ENCODE peak calls at places on chromosomes 12 and 14, in five cellular contexts. T is mesenchymal stem cell, B is IMR-90, I is neuronal stem cell, X is H1. D is an unnamed sample.

GRCh38 chr12:24902521-24903304 is 46.2 kb downstream of the BCAT1 start:
- DNase-seq in I (no peak), T (peak; percentile 65), X (no peak), B (no peak), D (peak; percentile 72)

GRCh38 chr14:77436042-77436441 is 12.7 kb upstream of the NOXRED1 start:
- DNase-seq in T (no peak), B (no peak), I (no peak), X (no peak), D (no peak)

GRCh38 chr12:18850752-18851151 is 112.8 kb downstream of the CAPZA3 start:
- DNase-seq in I (no peak), B (no peak), T (no peak), X (no peak), D (no peak)

GRCh38 chr12:119938049-119938667 is 50.9 kb upstream of the BICDL1 start:
- DNase-seq in T (peak; percentile 57), I (peak; percentile 67), X (peak; percentile 5), B (peak; percentile 49), D (peak; percentile 70)

GRCh38 chr12:23659151-23659550 is 290.3 kb downstream of the SOX5 start:
- DNase-seq in T (no peak), I (no peak), X (no peak), B (no peak), D (no peak)

GRCh38 chr14:23301288-23301968 is 1.2 kb downstream of the PPP1R3E start:
- DNase-seq in T (peak; percentile 99), I (peak; percentile 98), B (peak; percentile 98), X (peak; percentile 95), D (peak; percentile 97)

GRCh38 chr12:11709513-11709912 is 60.0 kb downstream of the ETV6 start:
- DNase-seq in T (no peak), X (no peak), I (no peak), B (no peak), D (no peak)

GRCh38 chr14:28831126-28831525 is 64.5 kb downstream of the FOXG1 start:
- DNase-seq in X (no peak), T (no peak), B (no peak), I (no peak), D (no peak)

GRCh38 chr14:49598479-49599301 is at the start of gene LRR1:
- DNase-seq in I (peak; percentile 74), B (peak; percentile 82), T (peak; percentile 92), X (no peak), D (peak; percentile 81)

GRCh38 chr14:49589387-49589786 is 3.2 kb upstream of the RPS29 start:
- DNase-seq in X (no peak), B (no peak), T (no peak), I (no peak), D (no peak)

GRCh38 chr14:49593016-49593415 is 5.7 kb upstream of the LRR1 start:
- DNase-seq in X (no peak), T (peak; percentile 55), I (no peak), B (peak; percentile 89), D (no peak)

GRCh38 chr14:49598182-49598478 is 610 bp upstream of the LRR1 start:
- DNase-seq in I (no peak), T (no peak), X (no peak), B (no peak), D (no peak)

GRCh38 chr14:49594347-49595089 is 4.2 kb upstream of the LRR1 start:
- DNase-seq in X (no peak), I (no peak), B (peak; percentile 85), T (peak; percentile 85), D (no peak)
- H4K91ac ChIP-seq in X (no peak overlapping the region), I (no peak overlapping the region), B (peak overlapping the region; percentile 8), T (no peak overlapping the region), D (no peak overlapping the region)

GRCh38 chr14:73887116-73887490 is 444 bp downstream of the ZNF410 start:
- DNase-seq in B (peak; percentile 27), T (no peak), X (no peak), I (no peak), D (no peak)
- H4K91ac ChIP-seq in B (peak overlapping the region; percentile 55), T (peak overlapping the region; percentile 11), X (no peak overlapping the region), I (no peak overlapping the region), D (no peak overlapping the region)

DNA sequence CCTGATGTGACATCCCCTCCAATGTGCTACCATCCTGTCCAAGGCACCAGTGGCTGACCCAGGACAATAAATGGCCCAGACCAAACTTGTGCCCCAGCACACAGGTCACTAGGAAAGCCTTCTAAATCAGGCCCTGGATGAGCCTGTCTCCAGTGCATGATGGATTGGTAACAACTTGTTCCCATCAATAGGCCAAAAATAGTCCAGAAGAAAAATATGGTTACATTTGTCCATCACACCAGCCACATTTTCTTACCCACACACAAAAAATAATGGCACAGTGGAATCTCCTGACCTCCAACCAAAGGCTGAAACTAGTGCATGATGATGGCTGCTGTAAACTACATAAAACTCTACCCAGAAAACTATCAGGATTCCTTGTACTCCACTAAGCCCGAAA is 228.4 kb downstream of the SPTSSA start:
- DNase-seq in I (no peak), T (no peak), B (no peak), X (no peak), D (no peak)
- H4K91ac ChIP-seq in I (no peak overlapping the region), T (no peak overlapping the region), B (no peak overlapping the region), X (no peak overlapping the region), D (no peak overlapping the region)

GRCh38 chr14:69481815-69482568 is 2.5 kb upstream of the PLEKHD1 start:
- DNase-seq in T (no peak), I (no peak), X (no peak), B (no peak), D (no peak)
- H4K91ac ChIP-seq in T (no peak overlapping the region), I (no peak overlapping the region), X (no peak overlapping the region), B (no peak overlapping the region), D (no peak overlapping the region)

DNA sequence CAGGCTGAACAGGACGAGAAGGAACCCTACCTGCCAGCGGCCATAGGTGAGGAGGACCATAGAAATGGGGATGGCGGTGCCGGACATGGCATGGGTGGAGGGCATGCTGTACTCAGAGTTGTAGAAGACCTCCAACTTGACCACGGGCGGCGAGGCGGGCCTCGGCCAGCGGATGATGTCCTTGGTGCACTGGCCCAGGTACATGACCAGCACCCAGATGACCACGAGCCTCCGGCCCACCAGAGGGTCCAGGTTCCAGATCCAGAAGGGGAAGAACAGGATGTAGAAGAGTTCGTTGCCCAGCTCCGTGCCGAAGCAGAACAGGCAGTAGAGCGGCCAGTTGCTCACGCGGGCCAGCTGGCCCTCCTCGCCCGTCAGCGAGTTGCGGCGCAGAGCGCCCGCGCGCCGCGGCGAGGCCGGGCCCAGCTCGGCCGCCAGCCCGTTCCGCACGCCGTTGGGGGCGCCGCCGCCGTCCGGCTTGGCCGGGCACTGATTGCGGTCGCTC is 582 bp downstream of the SGPP1 start:
- DNase-seq in B (peak; percentile 46), X (no peak), T (peak; percentile 56), I (no peak), D (peak; percentile 48)
- H4K91ac ChIP-seq in B (peak overlapping the region; percentile 17), X (no peak overlapping the region), T (peak overlapping the region; percentile 75), I (no peak overlapping the region), D (no peak overlapping the region)

GRCh38 chr14:71556730-71557129 is 375.5 kb upstream of the RGS6 start:
- DNase-seq in X (no peak), B (no peak), T (no peak), I (no peak), D (no peak)
- H4K91ac ChIP-seq in X (no peak overlapping the region), B (no peak overlapping the region), T (no peak overlapping the region), I (no peak overlapping the region), D (no peak overlapping the region)

GRCh38 chr12:115770643-115771042 is 506.9 kb downstream of the MED13L start:
- DNase-seq in I (no peak), B (no peak), X (no peak), T (no peak), D (no peak)
- H4K91ac ChIP-seq in I (no peak overlapping the region), B (no peak overlapping the region), X (no peak overlapping the region), T (no peak overlapping the region), D (no peak overlapping the region)

GRCh38 chr12:42235426-42235825 is 2.6 kb downstream of the YAF2 start:
- DNase-seq in T (no peak), I (no peak), B (no peak), X (no peak), D (no peak)
- H4K91ac ChIP-seq in T (no peak overlapping the region), I (no peak overlapping the region), B (no peak overlapping the region), X (no peak overlapping the region), D (no peak overlapping the region)

DNA sequence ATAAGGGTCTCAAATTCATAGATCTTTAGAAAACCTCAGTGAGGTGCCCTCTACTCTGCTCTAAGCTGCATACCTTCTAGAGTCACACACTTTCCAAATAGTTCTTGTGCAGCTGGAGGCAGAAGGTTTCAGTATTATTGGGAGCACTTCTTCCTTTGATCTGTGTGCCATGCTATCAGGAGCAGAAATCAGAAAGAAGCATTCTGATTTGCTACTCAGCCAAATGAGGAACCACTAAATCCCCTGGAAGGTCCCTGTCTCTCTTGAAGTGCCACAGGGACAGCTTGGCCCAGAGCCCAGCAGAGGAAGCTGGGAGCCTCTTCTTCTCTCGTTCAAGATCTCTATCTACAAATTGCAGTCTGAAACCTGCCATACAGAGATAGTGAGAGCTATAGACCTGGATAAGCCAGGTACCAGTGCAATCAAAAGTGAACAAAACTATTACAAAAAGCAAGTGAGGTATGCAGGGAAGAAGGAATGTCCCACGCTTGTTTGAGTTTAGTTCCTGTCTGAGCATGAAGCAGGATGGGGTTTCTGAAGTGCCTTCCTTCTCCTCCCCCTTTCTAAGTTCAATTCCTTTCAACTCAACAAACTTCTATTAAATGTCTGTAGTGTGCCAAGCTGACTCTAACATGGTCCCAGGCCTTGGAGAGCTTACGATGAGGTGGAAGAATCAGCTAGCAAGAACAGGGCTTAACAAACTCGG is 100.9 kb upstream of the PARP11 start:
- DNase-seq in I (no peak), X (no peak), B (no peak), T (no peak), D (peak; percentile 19)
- H4K91ac ChIP-seq in I (no peak overlapping the region), X (no peak overlapping the region), B (no peak overlapping the region), T (no peak overlapping the region), D (no peak overlapping the region)

D was measured in H9.